ENCODE peak calls at places on chromosome 6, in six cellular contexts. T is Panc1, E is lower leg skin, Q is AG09309, Y is ovary, L is astrocyte. S is an unnamed sample.
A peak's percentile ranks its signal among the peaks of the same experiment; 100 is the strongest.

GRCh38 chr6:111105578-111105977 is 18.3 kb downstream of the SLC16A10 start:
- DNase-seq in T (no peak), E (peak; percentile 88), Q (no peak), Y (peak; percentile 30), L (peak; percentile 29), S (peak; percentile 35)

GRCh38 chr6:43285832-43286231 is 12.2 kb upstream of the SLC22A7 start:
- DNase-seq in L (no peak), Y (no peak), T (no peak), Q (no peak), E (no peak), S (no peak)

GRCh38 chr6:167831281-167831680 is 4.6 kb downstream of the AFDN start:
- DNase-seq in Q (no peak), L (no peak), E (no peak), T (no peak), Y (no peak), S (no peak)

GRCh38 chr6:160348552-160349441 is 619 bp downstream of the SLC22A3 start:
- DNase-seq in E (no peak), L (peak; percentile 17), T (no peak), Q (no peak), Y (peak; percentile 53), S (no peak)

GRCh38 chr6:2524090-2524489 is 226.6 kb downstream of the MYLK4 start:
- DNase-seq in L (no peak), T (no peak), E (no peak), Y (no peak), Q (no peak), S (no peak)

GRCh38 chr6:75334266-75335040 is 49.9 kb upstream of the TMEM30A start:
- DNase-seq in T (no peak), Y (no peak), L (peak; percentile 74), Q (peak; percentile 29), E (no peak), S (peak; percentile 56)

GRCh38 chr6:107538856-107539387 is 49.0 kb downstream of the SOBP start:
- DNase-seq in T (no peak), L (no peak), Q (no peak), E (no peak), Y (no peak), S (no peak)

GRCh38 chr6:107600936-107601335 is 111.0 kb downstream of the SOBP start:
- DNase-seq in E (no peak), L (peak; percentile 83), Y (peak; percentile 39), T (no peak), Q (peak; percentile 16), S (no peak)

GRCh38 chr6:15752820-15753219 is 90.0 kb upstream of the DTNBP1 start:
- DNase-seq in L (no peak), T (no peak), Q (no peak), E (no peak), Y (no peak), S (no peak)

GRCh38 chr6:140915001-140915950 is 1217.4 kb upstream of the GJE1 start:
- DNase-seq in T (no peak), Q (no peak), Y (no peak), E (no peak), L (no peak), S (no peak)

GRCh38 chr6:144883915-144884314 is 598.8 kb downstream of the UTRN start:
- DNase-seq in Y (no peak), T (no peak), E (no peak), L (no peak), Q (no peak), S (no peak)

GRCh38 chr6:163903528-163903927 is 489.0 kb downstream of the QKI start:
- DNase-seq in T (no peak), Q (no peak), Y (no peak), E (no peak), L (no peak), S (no peak)

GRCh38 chr6:151025076-151025475 is 159.6 kb downstream of the MTHFD1L start:
- DNase-seq in L (no peak), T (no peak), E (peak; percentile 72), Q (no peak), Y (no peak), S (no peak)

GRCh38 chr6:41568585-41569384 is 22.6 kb downstream of the FOXP4 start:
- DNase-seq in Q (no peak), L (no peak), Y (no peak), T (no peak), E (no peak), S (no peak)

DNA sequence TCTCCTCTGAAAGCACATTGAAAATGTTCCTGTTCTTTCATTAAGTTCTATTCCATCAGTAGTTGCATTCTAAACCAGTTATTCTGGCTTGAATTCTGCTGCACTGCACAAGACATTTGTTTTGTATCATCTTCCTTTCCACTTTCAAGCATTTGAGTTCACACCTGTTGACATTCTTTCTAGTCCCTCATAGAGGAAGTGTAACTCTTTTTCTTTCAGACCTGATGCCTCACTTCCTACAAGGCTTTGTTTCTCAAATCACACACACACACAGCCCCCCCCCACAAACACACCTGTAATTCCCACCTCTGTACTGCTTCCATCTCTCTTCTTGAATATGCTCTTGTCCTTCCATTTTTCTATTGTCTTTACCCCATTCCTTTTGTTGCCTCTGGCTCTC is 50.9 kb downstream of the CCN2 start:
- DNase-seq in Y (no peak), Q (no peak), T (no peak), E (no peak), L (no peak), S (no peak)
- H3K4me3 ChIP-seq in Y (no peak overlapping the region), Q (no peak overlapping the region), T (no peak overlapping the region), E (no peak overlapping the region), L (no peak overlapping the region), S (no peak overlapping the region)

DNA sequence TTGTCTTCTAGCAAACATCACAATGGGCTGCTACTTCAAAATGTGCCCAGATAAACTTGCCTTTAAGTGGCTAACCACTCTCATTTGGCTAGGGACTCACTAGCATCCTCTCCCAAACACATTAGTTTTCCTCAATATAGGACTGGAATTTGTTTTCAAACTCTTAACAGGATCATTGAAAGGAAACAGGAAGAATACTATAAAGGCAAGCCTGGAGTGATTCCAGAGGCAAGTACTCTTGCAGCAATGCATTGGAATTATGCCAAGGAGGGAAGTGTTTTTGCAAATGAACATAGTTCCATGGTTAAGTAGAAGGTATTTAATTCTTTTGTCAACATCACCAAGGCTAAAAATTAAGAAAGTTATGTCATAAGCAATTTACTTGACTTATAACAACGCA is 12.2 kb downstream of the EPHA7 start:
- DNase-seq in Q (no peak), L (peak; percentile 3), Y (no peak), E (no peak), T (no peak), S (no peak)
- TF ChIP-seq CTCF in Q (no peak), L (no peak), Y (no peak), E (no peak), T (no peak), S (no peak)

GRCh38 chr6:129016844-129017243 is 133.9 kb downstream of the LAMA2 start:
- DNase-seq in Y (no peak), Q (no peak), E (no peak), L (no peak), T (no peak), S (no peak)

GRCh38 chr6:129022011-129022553 is 139.1 kb downstream of the LAMA2 start:
- DNase-seq in E (no peak), Q (no peak), T (no peak), Y (no peak), L (no peak), S (no peak)
- H3K4me3 ChIP-seq in E (no peak overlapping the region), Q (no peak overlapping the region), T (no peak overlapping the region), Y (no peak overlapping the region), L (no peak overlapping the region), S (no peak overlapping the region)

GRCh38 chr6:13624871-13625288 is 9.7 kb downstream of the NOL7 start:
- DNase-seq in Y (no peak), E (no peak), T (peak; percentile 33), Q (no peak), L (no peak), S (peak; percentile 40)
- TF ChIP-seq CTCF in Y (no peak), E (no peak), T (peak; percentile 79), Q (peak; percentile 54), L (peak; percentile 44), S (peak; percentile 61)

DNA sequence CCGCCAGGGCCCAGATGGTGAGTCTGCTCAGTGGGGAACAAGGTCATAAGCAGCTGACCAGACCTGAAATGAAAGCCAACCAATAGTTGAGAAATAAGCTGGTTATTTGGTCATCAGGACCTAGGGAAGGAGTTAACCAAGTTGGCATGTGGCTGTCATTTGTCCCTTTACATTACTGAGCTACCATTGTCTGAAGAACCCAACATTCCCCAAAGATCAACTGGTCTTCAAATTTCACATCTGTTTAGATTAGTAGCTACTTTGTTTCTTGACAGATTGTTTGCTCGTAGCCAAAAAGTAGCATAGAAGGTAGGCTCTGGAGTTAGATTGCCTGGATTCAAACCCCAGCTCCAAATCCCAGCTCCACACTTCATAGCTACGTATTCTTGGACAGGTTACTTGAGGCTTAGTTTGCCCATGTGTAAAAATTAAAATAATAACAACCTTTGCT is 1.0 kb downstream of the NFKBIL1 start:
- DNase-seq in E (no peak), Y (no peak), T (no peak), L (no peak), Q (no peak), S (no peak)
- H3K4me3 ChIP-seq in E (no peak overlapping the region), Y (peak overlapping the region; percentile 42), T (peak overlapping the region; percentile 80), L (peak overlapping the region; percentile 59), Q (peak overlapping the region; percentile 55), S (peak overlapping the region; percentile 43)

GRCh38 chr6:101114703-101115102 is 233.6 kb upstream of the ASCC3 start:
- DNase-seq in Q (no peak), E (no peak), L (peak; percentile 17), Y (no peak), T (peak; percentile 28), S (peak; percentile 27)
- TF ChIP-seq CTCF in Q (peak; percentile 45), E (no peak), L (peak; percentile 52), Y (no peak), T (peak; percentile 78), S (peak; percentile 42)

GRCh38 chr6:89678531-89678930 is 40.0 kb upstream of the LYRM2 start:
- DNase-seq in T (no peak), Q (no peak), E (no peak), Y (no peak), L (no peak), S (no peak)
- H3K4me3 ChIP-seq in T (no peak overlapping the region), Q (no peak overlapping the region), E (no peak overlapping the region), Y (no peak overlapping the region), L (no peak overlapping the region), S (no peak overlapping the region)

DNA sequence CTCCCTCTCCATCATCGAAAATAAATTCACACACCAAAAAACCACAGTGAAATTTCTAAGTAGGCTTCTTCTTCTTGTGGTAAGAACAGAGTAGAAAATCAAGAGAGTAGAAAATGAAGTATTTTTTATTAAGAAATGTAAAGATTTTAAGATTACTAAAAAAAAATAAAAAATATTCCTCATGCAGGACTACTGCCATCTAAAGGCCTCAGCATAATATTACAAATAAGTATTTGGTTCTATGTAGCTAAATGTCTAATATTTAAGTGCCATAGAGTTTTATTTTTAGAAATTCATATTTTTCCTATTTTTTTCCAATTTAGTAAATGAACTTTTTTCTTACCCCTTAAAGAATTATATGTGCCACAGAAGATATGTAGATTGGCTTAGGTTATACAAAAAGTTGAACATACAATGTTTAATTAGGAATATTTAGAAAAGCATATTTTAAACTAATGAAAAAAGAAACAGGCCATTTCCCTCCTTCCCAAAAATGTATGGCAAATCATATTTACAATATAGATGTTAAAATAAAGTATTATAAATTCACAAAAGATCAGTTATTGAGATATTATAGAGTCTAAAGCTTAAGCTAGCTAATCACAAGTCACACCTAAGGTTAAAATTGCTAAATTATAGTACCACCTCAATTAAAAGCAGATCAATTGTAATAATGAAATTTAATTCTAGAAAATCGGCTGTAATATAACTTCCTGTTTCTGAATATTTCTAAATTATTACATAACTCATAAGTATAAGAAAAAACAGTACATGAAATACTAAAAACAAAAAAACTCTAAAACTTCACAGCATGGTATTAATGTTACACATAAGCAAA is 3.5 kb upstream of the NT5DC1 start:
- DNase-seq in E (no peak), T (no peak), Y (no peak), Q (no peak), L (no peak), S (no peak)
- TF ChIP-seq CTCF in E (no peak), T (peak; percentile 69), Y (no peak), Q (peak; percentile 42), L (peak; percentile 39), S (peak; percentile 31)

S was measured in HFF-Myc.